ENCODE peak calls at places on chromosomes 7 and 10, in four cellular contexts. I, Z, P and K are unnamed samples.
A peak's percentile ranks its signal among the peaks of the same experiment; 100 is the strongest.

GRCh38 chr7:37481722-37482288 is 33.1 kb upstream of the ELMO1 start:
- DNase-seq in I (no peak), Z (no peak), P (no peak), K (no peak)

GRCh38 chr7:122256036-122256805 is 48.3 kb downstream of the FEZF1 start:
- DNase-seq in I (no peak), Z (no peak), P (no peak), K (no peak)

GRCh38 chr10:83725567-83725966 is 413.7 kb upstream of the GHITM start:
- DNase-seq in I (no peak), Z (no peak), P (no peak), K (no peak)

GRCh38 chr7:47827886-47828285 is 120.4 kb downstream of the PKD1L1 start:
- DNase-seq in I (no peak), Z (no peak), P (no peak), K (no peak)

GRCh38 chr7:134750083-134751062 is 29.1 kb upstream of the CALD1 start:
- DNase-seq in I (no peak), Z (peak; percentile 32), P (peak; percentile 35), K (peak; percentile 59)

GRCh38 chr10:103598654-103599115 is 105.2 kb downstream of the NEURL1 start:
- DNase-seq in I (peak; percentile 35), Z (peak; percentile 53), P (peak; percentile 82), K (no peak)

GRCh38 chr10:23525406-23525805 is 86.5 kb downstream of the OTUD1 start:
- DNase-seq in I (no peak), Z (peak; percentile 2), P (peak; percentile 7), K (no peak)

GRCh38 chr10:45461034-45461433 is 87.0 kb downstream of the ALOX5 start:
- DNase-seq in I (no peak), Z (no peak), P (peak; percentile 15), K (no peak)

GRCh38 chr7:2523941-2524807 is 4.6 kb downstream of the LFNG start:
- DNase-seq in I (peak; percentile 65), Z (peak; percentile 81), P (peak; percentile 41), K (no peak)

GRCh38 chr7:16492513-16493062 is 27.1 kb upstream of the SOSTDC1 start:
- DNase-seq in I (peak; percentile 58), Z (peak; percentile 72), P (peak; percentile 46), K (no peak)

GRCh38 chr10:109616356-109616755 is 307.0 kb downstream of the XPNPEP1 start:
- DNase-seq in I (no peak), Z (no peak), P (no peak), K (no peak)

GRCh38 chr7:71430246-71430645 is 298.3 kb downstream of the GALNT17 start:
- DNase-seq in I (no peak), Z (no peak), P (no peak), K (no peak)

GRCh38 chr10:123800299-123800698 is 91.3 kb downstream of the CPXM2 start:
- DNase-seq in I (peak; percentile 15), Z (peak; percentile 28), P (no peak), K (no peak)

GRCh38 chr7:114554781-114555537 is 140.3 kb downstream of the FOXP2 start:
- DNase-seq in I (peak; percentile 59), Z (peak; percentile 66), P (peak; percentile 48), K (peak; percentile 7)

GRCh38 chr10:77799352-77799751 is 127.2 kb downstream of the DLG5 start:
- DNase-seq in I (peak; percentile 23), Z (peak; percentile 33), P (peak; percentile 26), K (no peak)

GRCh38 chr7:59986-60675 is 132.2 kb upstream of the FAM20C start:
- DNase-seq in I (no peak), Z (no peak), P (no peak), K (no peak)

GRCh38 chr10:1155791-1156615 is 99.8 kb downstream of the WDR37 start:
- DNase-seq in I (no peak), Z (no peak), P (no peak), K (no peak)

GRCh38 chr7:85669139-85669692 is 482.4 kb upstream of the SEMA3D start:
- DNase-seq in I (no peak), Z (no peak), P (no peak), K (no peak)

GRCh38 chr10:100775866-100776265 is 30.5 kb downstream of the PAX2 start:
- DNase-seq in I (no peak), Z (no peak), P (no peak), K (no peak)
- H3K4me3 ChIP-seq in I (no peak overlapping the region), Z (no peak overlapping the region), P (no peak overlapping the region), K (no peak overlapping the region)

GRCh38 chr10:89029785-89030437 is 39.3 kb downstream of the FAS start:
- DNase-seq in I (peak; percentile 55), Z (peak; percentile 66), P (peak; percentile 84), K (no peak)
- H3K4me2 ChIP-seq in I (peak overlapping the region; percentile 51), Z (no peak overlapping the region), P (peak overlapping the region; percentile 46), K (peak overlapping the region; percentile 23)

DNA sequence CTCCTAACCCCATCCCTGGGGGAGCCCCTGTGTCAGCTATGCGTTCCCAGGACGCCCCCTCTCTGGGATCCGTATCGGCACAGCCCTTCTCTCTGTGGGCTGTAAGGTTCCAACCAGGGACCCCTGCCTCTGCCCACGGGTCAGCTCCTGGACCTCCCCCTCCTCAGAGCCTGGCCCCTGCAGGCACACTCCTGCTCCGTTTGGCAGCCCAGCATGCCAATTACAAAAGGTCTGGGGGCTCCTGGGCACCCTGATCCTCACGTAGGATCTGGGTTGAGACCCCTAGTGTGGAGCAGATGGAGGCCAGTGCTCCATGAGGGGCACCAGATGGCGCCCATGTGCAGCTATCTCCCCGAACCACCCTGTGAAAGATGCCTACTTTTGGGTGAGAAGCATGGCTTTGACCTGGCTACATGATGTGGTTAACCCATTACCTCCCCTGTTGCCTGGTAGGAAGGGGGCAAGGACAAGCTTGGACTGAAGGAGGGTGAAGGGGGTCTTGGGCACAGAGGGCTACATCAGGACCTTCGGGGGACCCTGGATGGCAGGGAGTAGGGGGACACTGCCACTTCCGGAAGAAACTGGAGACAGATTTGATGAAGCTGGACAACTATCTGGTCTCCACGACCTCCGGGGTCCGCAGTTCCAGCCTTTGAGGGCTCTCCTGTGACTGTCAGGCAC is 9.0 kb downstream of the TACR2 start:
- DNase-seq in I (no peak), Z (no peak), P (no peak), K (no peak)
- H2AFZ ChIP-seq in I (no peak overlapping the region), Z (no peak overlapping the region), P (peak overlapping the region; percentile 56), K (no peak overlapping the region)

GRCh38 chr7:149414171-149414570 is 46.7 kb downstream of the ZNF777 start:
- DNase-seq in I (no peak), Z (no peak), P (no peak), K (no peak)

GRCh38 chr7:149409889-149410288 is 51.0 kb downstream of the ZNF777 start:
- DNase-seq in I (no peak), Z (no peak), P (no peak), K (no peak)

GRCh38 chr7:149420006-149420405 is 40.9 kb downstream of the ZNF777 start:
- DNase-seq in I (no peak), Z (no peak), P (no peak), K (no peak)

GRCh38 chr7:149415391-149416068 is 45.3 kb downstream of the ZNF777 start:
- DNase-seq in I (peak; percentile 30), Z (peak; percentile 41), P (peak; percentile 37), K (no peak)

DNA sequence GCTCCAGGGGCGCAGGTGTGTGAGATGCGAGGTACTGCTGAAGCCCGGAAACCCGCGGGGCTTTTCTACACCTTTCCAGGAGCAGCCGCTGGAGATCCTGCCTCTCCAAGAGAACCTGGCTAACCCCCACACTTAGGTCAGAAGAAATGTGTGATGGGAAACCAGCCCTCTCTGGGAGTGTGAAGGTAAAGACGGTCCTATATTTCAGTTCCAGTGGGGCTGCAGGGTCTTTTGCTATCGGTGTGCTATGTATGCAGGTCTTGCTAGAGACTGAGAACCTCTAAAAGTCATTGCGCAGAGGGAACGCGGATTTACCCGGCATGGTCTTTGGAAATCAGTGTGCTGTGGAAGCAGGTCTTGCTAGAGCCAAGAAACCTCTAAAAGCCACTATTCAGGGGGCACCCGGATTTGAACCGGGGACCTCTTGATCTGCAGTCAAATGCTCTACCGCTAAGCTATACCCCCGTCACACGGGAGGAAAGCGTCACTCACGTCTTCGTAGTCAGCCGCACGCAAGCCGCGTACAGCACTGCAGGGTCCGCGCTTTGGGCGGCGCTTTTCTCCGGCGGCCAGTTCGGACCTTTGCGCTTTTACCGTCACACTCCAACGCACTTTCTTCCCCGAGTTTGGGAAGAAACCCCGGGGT is 46.0 kb downstream of the ZNF777 start:
- DNase-seq in I (peak; percentile 76), Z (peak; percentile 84), P (peak; percentile 82), K (peak; percentile 42)
- H3K4me3 ChIP-seq in I (peak overlapping the region; percentile 58), Z (peak overlapping the region; percentile 43), P (no peak overlapping the region), K (peak overlapping the region; percentile 38)